ENCODE peak calls at places on chromosomes 6 and 20, in seven cellular contexts. Z is breast epithelium, C is transverse colon, E is uterus, K is suprapubic skin, X is adrenal gland, H is heart left ventricle. M is an unnamed sample. For H3K4me1, the result is how much of the 10 kb centered on the place peaks cover.

GRCh38 chr20:33263784-33264183 is 19.2 kb upstream of the BPIFB1 start:
- DNase-seq in Z (no peak), C (no peak), E (no peak), K (no peak), X (no peak), H (no peak), M (no peak)

GRCh38 chr6:73394577-73395354 is at the start of gene DDX43:
- DNase-seq in Z (peak), C (peak), E (peak), K (peak), X (peak), H (peak), M (no peak)

GRCh38 chr20:4717816-4718215 is 3.9 kb upstream of the PRND start:
- DNase-seq in Z (no peak), C (no peak), E (no peak), K (no peak), X (no peak), H (no peak), M (no peak)

GRCh38 chr6:2582268-2582667 is 168.5 kb downstream of the MYLK4 start:
- DNase-seq in Z (no peak), C (no peak), E (no peak), K (no peak), X (no peak), H (no peak), M (no peak)

GRCh38 chr20:48634641-48635040 is 193.2 kb downstream of the PREX1 start:
- DNase-seq in Z (no peak), C (no peak), E (no peak), K (no peak), X (no peak), H (no peak), M (no peak)

GRCh38 chr6:52981215-52981910 is 13.7 kb downstream of the GSTA4 start:
- DNase-seq in Z (no peak), C (no peak), E (no peak), K (no peak), X (no peak), H (no peak), M (no peak)

GRCh38 chr20:24411452-24412216 is 57.8 kb upstream of the SYNDIG1 start:
- DNase-seq in Z (no peak), C (no peak), E (no peak), K (no peak), X (no peak), H (no peak), M (no peak)

GRCh38 chr20:45109634-45110033 is 5.3 kb downstream of the WFDC5 start:
- DNase-seq in Z (no peak), C (no peak), E (no peak), K (no peak), X (no peak), H (no peak), M (no peak)

GRCh38 chr6:23633986-23634385 is 492.0 kb upstream of the NRSN1 start:
- DNase-seq in Z (no peak), C (no peak), E (no peak), K (no peak), X (no peak), H (no peak), M (no peak)

GRCh38 chr6:40389176-40389767 is 197.9 kb downstream of the LRFN2 start:
- DNase-seq in Z (no peak), C (no peak), E (no peak), K (no peak), X (no peak), H (no peak), M (no peak)

GRCh38 chr20:48826883-48827771 is 672 bp downstream of the PREX1 start:
- DNase-seq in Z (no peak), C (peak), E (no peak), K (no peak), X (no peak), H (peak), M (peak)

GRCh38 chr6:155530219-155530834 is 74.7 kb upstream of the NOX3 start:
- DNase-seq in Z (no peak), C (no peak), E (no peak), K (no peak), X (peak), H (no peak), M (no peak)

GRCh38 chr6:125554456-125554855 is 195.0 kb upstream of the HEY2 start:
- DNase-seq in Z (no peak), C (no peak), E (no peak), K (no peak), X (no peak), H (no peak), M (no peak)

GRCh38 chr6:27862396-27863061 is 49.7 kb downstream of the OR2B2 start:
- DNase-seq in Z (no peak), C (no peak), E (no peak), K (no peak), X (no peak), H (no peak), M (no peak)

GRCh38 chr6:85421963-85422362 is 27.9 kb upstream of the NT5E start:
- DNase-seq in Z (no peak), C (no peak), E (no peak), K (no peak), X (no peak), H (no peak), M (no peak)

GRCh38 chr6:42974919-42975505 is 4.0 kb downstream of the PEX6 start:
- DNase-seq in Z (no peak), C (no peak), E (no peak), K (no peak), X (no peak), H (no peak), M (no peak)

GRCh38 chr6:111601875-111602274 is 3.8 kb downstream of the TRAF3IP2 start:
- DNase-seq in Z (no peak), C (peak), E (peak), K (no peak), X (no peak), H (no peak), M (no peak)

GRCh38 chr6:123655520-123656306 is 19.0 kb upstream of the TRDN start:
- DNase-seq in Z (no peak), C (no peak), E (no peak), K (no peak), X (no peak), H (no peak), M (no peak)

GRCh38 chr20:37243937-37244571 is 17.6 kb downstream of the GHRH start:
- DNase-seq in Z (no peak), C (no peak), E (no peak), K (no peak), X (peak), H (peak), M (peak)

GRCh38 chr6:133315811-133316210 is 74.7 kb downstream of the EYA4 start:
- DNase-seq in Z (no peak), C (no peak), E (no peak), K (no peak), X (no peak), H (no peak), M (no peak)

GRCh38 chr6:7975764-7976146 is 65.2 kb upstream of the TXNDC5 start:
- DNase-seq in Z (no peak), C (peak), E (no peak), K (no peak), X (peak), H (no peak), M (peak)

GRCh38 chr20:50346372-50347347 is 156.0 kb downstream of the CEBPB start:
- DNase-seq in Z (peak), C (peak), E (peak), K (peak), X (peak), H (peak), M (peak)

GRCh38 chr6:72811971-72812421 is 190.1 kb downstream of the KCNQ5 start:
- DNase-seq in Z (no peak), C (no peak), E (no peak), K (no peak), X (no peak), H (no peak), M (no peak)

GRCh38 chr20:48656661-48657211 is 171.1 kb downstream of the PREX1 start:
- DNase-seq in Z (no peak), C (no peak), E (no peak), K (no peak), X (no peak), H (no peak), M (no peak)

GRCh38 chr6:80254716-80255115 is 148.2 kb downstream of the BCKDHB start:
- DNase-seq in Z (no peak), C (no peak), E (no peak), K (no peak), X (no peak), H (no peak), M (no peak)

GRCh38 chr6:83633149-83633548 is 75.8 kb downstream of the SNAP91 start:
- DNase-seq in Z (no peak), C (no peak), E (no peak), K (no peak), X (no peak), H (no peak), M (no peak)

GRCh38 chr20:45970646-45971424 is 1.2 kb downstream of the ZNF335 start:
- DNase-seq in Z (peak), C (peak), E (no peak), K (peak), X (peak), H (no peak), M (peak)

GRCh38 chr6:167856999-167857660 is 30.4 kb downstream of the AFDN start:
- DNase-seq in Z (no peak), C (no peak), E (no peak), K (no peak), X (no peak), H (no peak), M (no peak)

GRCh38 chr6:151647871-151648639 is 154.2 kb downstream of the CCDC170 start:
- DNase-seq in Z (no peak), C (no peak), E (no peak), K (no peak), X (no peak), H (no peak), M (no peak)

GRCh38 chr20:63084563-63084927 is 77.8 kb upstream of the BHLHE23 start:
- DNase-seq in Z (no peak), C (no peak), E (no peak), K (peak), X (no peak), H (peak), M (peak)

GRCh38 chr6:42987533-42988451 is 3.4 kb downstream of the PPP2R5D start:
- DNase-seq in Z (no peak), C (no peak), E (no peak), K (no peak), X (no peak), H (no peak), M (no peak)

GRCh38 chr6:157885211-157885788 is 62.3 kb downstream of the SNX9 start:
- DNase-seq in Z (no peak), C (no peak), E (no peak), K (no peak), X (no peak), H (no peak), M (no peak)

GRCh38 chr6:6950373-6951145 is 157.2 kb upstream of the RREB1 start:
- DNase-seq in Z (no peak), C (no peak), E (no peak), K (no peak), X (no peak), H (no peak), M (no peak)

GRCh38 chr20:62411479-62412193 is 4.6 kb upstream of the CABLES2 start:
- DNase-seq in Z (no peak), C (peak), E (no peak), K (no peak), X (no peak), H (no peak), M (no peak)

GRCh38 chr6:33116881-33117711 is 41.3 kb downstream of the HLA-DPB1 start:
- DNase-seq in Z (no peak), C (no peak), E (no peak), K (no peak), X (no peak), H (no peak), M (no peak)

GRCh38 chr6:145212807-145213206 is 522.5 kb downstream of the EPM2A start:
- DNase-seq in Z (no peak), C (no peak), E (no peak), K (no peak), X (no peak), H (no peak), M (no peak)

GRCh38 chr6:125888989-125889656 is 67.4 kb upstream of the HINT3 start:
- DNase-seq in Z (no peak), C (no peak), E (no peak), K (no peak), X (no peak), H (no peak), M (no peak)

GRCh38 chr20:44023515-44024371 is 109.1 kb downstream of the TOX2 start:
- DNase-seq in Z (no peak), C (peak), E (no peak), K (no peak), X (no peak), H (no peak), M (no peak)

GRCh38 chr20:23081263-23081811 is 4.8 kb downstream of the CD93 start:
- DNase-seq in Z (no peak), C (no peak), E (no peak), K (no peak), X (no peak), H (no peak), M (no peak)
- H3K4me1 ChIP-seq in Z (under half), C (under half), E (under half), K (under half), X (under half), H (under half), M (under half)

DNA sequence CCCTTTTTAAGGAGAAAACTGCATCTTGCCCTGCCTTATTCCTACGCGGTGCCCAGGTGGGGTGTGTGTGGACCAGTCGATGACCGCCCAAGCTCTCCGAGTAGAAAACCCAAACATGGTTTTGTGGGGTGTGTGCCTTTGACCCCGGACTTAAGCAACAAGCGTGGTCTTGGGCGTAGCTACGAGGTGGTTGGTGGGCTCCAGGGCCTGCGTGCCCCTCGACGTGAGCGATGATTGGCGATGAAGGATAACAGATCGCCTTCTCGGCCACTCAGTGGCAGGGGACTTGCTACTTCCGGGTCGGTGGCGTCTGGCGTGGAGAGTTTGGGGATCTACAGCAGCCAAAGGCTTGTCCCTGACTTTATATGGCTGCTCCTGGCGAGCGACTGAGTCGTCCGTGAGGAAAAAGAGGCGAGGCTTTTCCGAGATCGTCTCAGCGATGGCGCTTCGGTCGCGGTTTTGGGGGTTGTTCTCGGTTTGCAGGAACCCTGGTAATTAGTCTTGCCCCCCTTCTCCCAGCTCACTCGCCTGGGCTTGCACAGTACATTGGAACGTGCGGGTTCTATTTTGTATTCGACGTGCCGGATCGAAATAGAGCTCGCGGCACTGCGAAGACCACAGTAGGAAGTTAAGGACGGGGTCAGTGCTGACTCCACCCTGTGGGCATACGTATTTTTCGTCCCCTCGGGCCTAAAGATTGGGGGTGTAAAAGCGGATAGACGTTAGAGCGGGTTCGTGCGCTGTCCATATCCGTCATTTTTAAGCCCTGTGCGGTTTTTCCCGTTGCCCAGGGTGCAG is at the start of gene MRPL18:
- DNase-seq in Z (peak), C (peak), E (peak), K (peak), X (peak), H (peak), M (peak)
- TF ChIP-seq POLR2A in Z (no peak), C (peak), E (peak), K (no peak), X (peak), H (peak), M (peak)

DNA sequence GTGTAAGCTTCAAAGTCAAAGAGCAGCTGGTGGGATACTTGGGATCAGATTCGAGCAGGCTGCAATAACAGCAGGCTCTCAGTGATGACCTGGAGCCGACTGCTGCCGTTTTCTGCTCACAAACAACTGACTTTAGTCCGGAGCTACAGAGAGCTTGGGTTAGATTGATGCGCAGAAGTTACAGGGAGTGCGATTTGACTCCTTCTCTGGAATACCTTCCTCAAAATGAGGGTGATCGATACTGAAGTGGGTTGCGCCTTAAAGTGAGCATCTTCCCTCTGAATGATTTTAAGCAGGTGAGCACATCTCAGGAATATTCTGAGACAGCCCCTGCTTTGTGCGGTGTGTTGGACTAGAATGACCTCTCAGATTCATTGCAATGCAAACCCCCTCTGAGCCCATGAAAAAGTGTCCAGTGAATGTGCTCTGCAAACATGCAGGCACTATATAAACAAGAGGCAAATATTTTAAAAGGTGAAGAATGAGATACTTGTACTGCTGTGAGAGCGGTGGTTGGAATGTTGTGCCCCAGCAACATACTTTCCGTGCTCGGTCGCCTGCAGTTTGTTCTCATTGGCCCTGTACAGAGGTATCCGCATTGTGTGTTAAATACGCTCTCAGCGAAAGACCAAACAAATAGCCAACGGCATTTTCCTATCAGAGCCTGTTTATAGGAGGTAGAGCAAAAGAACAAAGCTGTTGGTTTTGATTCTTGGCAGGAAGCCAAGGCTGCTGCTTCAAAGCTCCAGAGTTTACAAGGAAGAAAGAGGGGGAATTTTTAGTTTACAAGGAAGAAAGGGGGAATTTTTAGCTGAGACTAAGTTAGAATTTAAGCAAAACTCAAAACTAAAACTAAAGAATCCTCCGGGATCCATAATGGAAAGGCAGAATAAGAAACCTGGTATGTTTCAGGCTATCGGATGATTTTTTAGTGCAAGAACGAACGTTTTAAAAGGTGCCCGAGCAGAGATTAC is 67.7 kb downstream of the PHACTR2 start:
- DNase-seq in Z (no peak), C (peak), E (no peak), K (no peak), X (peak), H (no peak), M (no peak)
- H3K4me3 ChIP-seq in Z (no peak), C (no peak), E (peak), K (peak), X (no peak), H (no peak), M (no peak)

GRCh38 chr20:53580376-53581111 is 13.1 kb downstream of the ZNF217 start:
- DNase-seq in Z (peak), C (no peak), E (no peak), K (peak), X (no peak), H (no peak), M (no peak)
- H3K4me1 ChIP-seq in Z (under half), C (half or more), E (under half), K (half or more), X (under half), H (under half), M (under half)

DNA sequence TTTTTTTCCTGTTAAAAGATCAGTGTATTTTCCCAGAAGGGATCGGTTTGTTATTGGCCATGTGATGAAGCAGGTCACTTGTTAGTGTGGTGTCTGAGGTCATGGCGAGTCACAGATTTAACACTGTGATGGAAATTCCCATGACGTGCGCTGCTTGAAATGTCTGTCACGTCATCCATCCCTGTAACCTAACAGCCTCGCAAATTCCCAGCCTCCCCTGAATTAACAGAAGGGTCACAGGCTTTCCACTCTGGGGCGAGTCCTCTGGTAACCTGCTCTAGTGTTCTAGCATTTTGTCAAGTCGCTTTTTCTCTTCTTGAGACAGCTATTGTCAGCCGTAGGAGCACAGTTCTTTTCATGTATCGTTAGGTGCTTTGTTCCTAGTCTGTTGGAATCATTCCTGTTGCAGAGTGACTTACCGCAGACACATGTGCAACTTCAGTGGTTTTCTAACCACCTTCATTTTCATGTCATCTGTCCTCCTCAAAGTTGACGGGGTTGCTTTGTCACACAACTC is 137.2 kb downstream of the MAP3K4 start:
- DNase-seq in Z (no peak), C (no peak), E (no peak), K (no peak), X (no peak), H (no peak), M (no peak)
- TF ChIP-seq POLR2A in Z (no peak), C (no peak), E (no peak), K (no peak), X (no peak), H (no peak), M (no peak)

M was measured in right lobe of liver.